ENCODE peak calls at places on chromosome 10, in seven cellular contexts. One of them, this sample, is unnamed.

GRCh38 chr10:1881636-1882035 is 144.3 kb upstream of the ADARB2 start:
- DNase-seq in fibroblast of pulmonary artery: no peak
- DNase-seq in brain microvascular endothelial cell: no peak
- DNase-seq in HFF-Myc: no peak
- DNase-seq in heart left ventricle: no peak
- DNase-seq in IMR-90: no peak
- DNase-seq in A549: no peak
- DNase-seq in this sample: no peak

GRCh38 chr10:24929056-24929544 is 23.3 kb downstream of the PRTFDC1 start:
- DNase-seq in IMR-90: no peak
- DNase-seq in brain microvascular endothelial cell: peak
- DNase-seq in heart left ventricle: no peak
- DNase-seq in HFF-Myc: no peak
- DNase-seq in A549: no peak
- DNase-seq in fibroblast of pulmonary artery: peak
- DNase-seq in this sample: peak

GRCh38 chr10:31526681-31527080 is 207.7 kb downstream of the ZEB1 start:
- DNase-seq in IMR-90: peak
- DNase-seq in heart left ventricle: no peak
- DNase-seq in brain microvascular endothelial cell: peak
- DNase-seq in HFF-Myc: no peak
- DNase-seq in fibroblast of pulmonary artery: peak
- DNase-seq in A549: no peak
- DNase-seq in this sample: no peak

GRCh38 chr10:69807122-69807521 is 5.4 kb downstream of the COL13A1 start:
- DNase-seq in heart left ventricle: no peak
- DNase-seq in brain microvascular endothelial cell: peak
- DNase-seq in HFF-Myc: peak
- DNase-seq in IMR-90: peak
- DNase-seq in A549: peak
- DNase-seq in fibroblast of pulmonary artery: peak
- DNase-seq in this sample: peak

GRCh38 chr10:62814901-62815372 is 1.2 kb downstream of the EGR2 start:
- DNase-seq in brain microvascular endothelial cell: no peak
- DNase-seq in HFF-Myc: no peak
- DNase-seq in IMR-90: no peak
- DNase-seq in fibroblast of pulmonary artery: no peak
- DNase-seq in heart left ventricle: peak
- DNase-seq in A549: no peak
- DNase-seq in this sample: peak

GRCh38 chr10:31521432-31521831 is 202.4 kb downstream of the ZEB1 start:
- DNase-seq in A549: no peak
- DNase-seq in heart left ventricle: no peak
- DNase-seq in HFF-Myc: no peak
- DNase-seq in IMR-90: no peak
- DNase-seq in brain microvascular endothelial cell: no peak
- DNase-seq in fibroblast of pulmonary artery: no peak
- DNase-seq in this sample: no peak

GRCh38 chr10:26627320-26627719 is 70.2 kb upstream of the PDSS1 start:
- DNase-seq in heart left ventricle: no peak
- DNase-seq in A549: peak
- DNase-seq in brain microvascular endothelial cell: no peak
- DNase-seq in IMR-90: no peak
- DNase-seq in fibroblast of pulmonary artery: no peak
- DNase-seq in HFF-Myc: no peak
- DNase-seq in this sample: no peak

GRCh38 chr10:103111918-103112877 is 80.9 kb downstream of the NT5C2 start:
- DNase-seq in fibroblast of pulmonary artery: no peak
- DNase-seq in HFF-Myc: no peak
- DNase-seq in A549: no peak
- DNase-seq in heart left ventricle: no peak
- DNase-seq in IMR-90: no peak
- DNase-seq in brain microvascular endothelial cell: no peak
- DNase-seq in this sample: no peak

GRCh38 chr10:8035641-8036520 is 18.6 kb upstream of the GATA3 start:
- DNase-seq in heart left ventricle: no peak
- DNase-seq in fibroblast of pulmonary artery: no peak
- DNase-seq in IMR-90: no peak
- DNase-seq in brain microvascular endothelial cell: no peak
- DNase-seq in HFF-Myc: no peak
- DNase-seq in A549: no peak
- DNase-seq in this sample: no peak

GRCh38 chr10:71253981-71254818 is 41.8 kb downstream of the UNC5B start:
- DNase-seq in fibroblast of pulmonary artery: no peak
- DNase-seq in heart left ventricle: peak
- DNase-seq in brain microvascular endothelial cell: no peak
- DNase-seq in IMR-90: no peak
- DNase-seq in HFF-Myc: no peak
- DNase-seq in A549: no peak
- DNase-seq in this sample: no peak

GRCh38 chr10:126042354-126042753 is 146.0 kb downstream of the FANK1 start:
- DNase-seq in HFF-Myc: no peak
- DNase-seq in fibroblast of pulmonary artery: no peak
- DNase-seq in A549: no peak
- DNase-seq in heart left ventricle: no peak
- DNase-seq in brain microvascular endothelial cell: no peak
- DNase-seq in IMR-90: no peak
- DNase-seq in this sample: no peak

GRCh38 chr10:119441151-119441821 is 101.2 kb downstream of the RGS10 start:
- DNase-seq in brain microvascular endothelial cell: peak
- DNase-seq in heart left ventricle: peak
- DNase-seq in HFF-Myc: peak
- DNase-seq in fibroblast of pulmonary artery: peak
- DNase-seq in A549: no peak
- DNase-seq in IMR-90: peak
- DNase-seq in this sample: peak

GRCh38 chr10:5071411-5072198 is 22.6 kb upstream of the AKR1C3 start:
- DNase-seq in A549: peak
- DNase-seq in IMR-90: peak
- DNase-seq in HFF-Myc: peak
- DNase-seq in brain microvascular endothelial cell: peak
- DNase-seq in fibroblast of pulmonary artery: peak
- DNase-seq in heart left ventricle: no peak
- DNase-seq in this sample: peak

GRCh38 chr10:31146496-31147219 is 115.0 kb upstream of the ZNF438 start:
- DNase-seq in heart left ventricle: peak
- DNase-seq in HFF-Myc: no peak
- DNase-seq in brain microvascular endothelial cell: peak
- DNase-seq in A549: peak
- DNase-seq in fibroblast of pulmonary artery: peak
- DNase-seq in IMR-90: peak
- DNase-seq in this sample: peak

GRCh38 chr10:50990568-50991495 is 83.5 kb upstream of the PRKG1 start:
- DNase-seq in heart left ventricle: peak
- DNase-seq in HFF-Myc: no peak
- DNase-seq in A549: no peak
- DNase-seq in fibroblast of pulmonary artery: peak
- DNase-seq in brain microvascular endothelial cell: peak
- DNase-seq in IMR-90: peak
- DNase-seq in this sample: peak

GRCh38 chr10:94205370-94205930 is 157.3 kb downstream of the NOC3L start:
- DNase-seq in fibroblast of pulmonary artery: no peak
- DNase-seq in brain microvascular endothelial cell: no peak
- DNase-seq in A549: no peak
- DNase-seq in IMR-90: peak
- DNase-seq in HFF-Myc: no peak
- DNase-seq in heart left ventricle: no peak
- DNase-seq in this sample: peak

GRCh38 chr10:11443468-11444147 is 167.8 kb downstream of the USP6NL start:
- DNase-seq in brain microvascular endothelial cell: no peak
- DNase-seq in A549: no peak
- DNase-seq in HFF-Myc: no peak
- DNase-seq in heart left ventricle: no peak
- DNase-seq in IMR-90: no peak
- DNase-seq in fibroblast of pulmonary artery: no peak
- DNase-seq in this sample: no peak

GRCh38 chr10:123634221-123634620 is 31.9 kb upstream of the GPR26 start:
- DNase-seq in fibroblast of pulmonary artery: no peak
- DNase-seq in brain microvascular endothelial cell: no peak
- DNase-seq in IMR-90: no peak
- DNase-seq in heart left ventricle: no peak
- DNase-seq in HFF-Myc: no peak
- DNase-seq in A549: no peak
- DNase-seq in this sample: no peak

GRCh38 chr10:123635745-123636144 is 30.4 kb upstream of the GPR26 start:
- DNase-seq in IMR-90: no peak
- DNase-seq in heart left ventricle: no peak
- DNase-seq in HFF-Myc: no peak
- DNase-seq in fibroblast of pulmonary artery: no peak
- DNase-seq in A549: no peak
- DNase-seq in brain microvascular endothelial cell: no peak
- DNase-seq in this sample: no peak

GRCh38 chr10:123635131-123635530 is 31.0 kb upstream of the GPR26 start:
- DNase-seq in IMR-90: no peak
- DNase-seq in fibroblast of pulmonary artery: no peak
- DNase-seq in HFF-Myc: no peak
- DNase-seq in brain microvascular endothelial cell: no peak
- DNase-seq in A549: no peak
- DNase-seq in heart left ventricle: no peak
- DNase-seq in this sample: no peak

GRCh38 chr10:123633636-123634035 is 32.5 kb upstream of the GPR26 start:
- DNase-seq in IMR-90: no peak
- DNase-seq in fibroblast of pulmonary artery: no peak
- DNase-seq in HFF-Myc: no peak
- DNase-seq in heart left ventricle: no peak
- DNase-seq in brain microvascular endothelial cell: no peak
- DNase-seq in A549: no peak
- DNase-seq in this sample: no peak

DNA sequence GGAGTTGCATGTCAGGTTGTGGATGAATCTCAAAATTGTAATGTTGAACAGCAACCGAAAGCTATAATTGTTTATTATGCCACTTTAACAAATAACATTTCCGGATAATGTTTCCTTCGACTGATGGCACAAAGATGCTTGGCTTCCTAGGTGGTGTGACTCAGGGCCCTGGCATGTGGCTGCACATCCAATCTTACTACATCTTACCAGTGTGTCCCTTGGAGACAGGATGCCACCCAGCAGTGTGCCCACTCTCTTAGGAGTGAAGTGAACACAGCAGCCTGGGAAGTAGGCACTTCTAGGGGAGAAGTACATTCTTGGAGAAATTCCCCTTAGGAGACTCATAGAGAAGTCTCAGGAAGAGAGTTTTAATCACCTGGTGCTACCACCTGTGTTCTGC is 33.0 kb upstream of the GPR26 start:
- DNase-seq in fibroblast of pulmonary artery: no peak
- DNase-seq in IMR-90: no peak
- DNase-seq in heart left ventricle: no peak
- DNase-seq in HFF-Myc: no peak
- DNase-seq in A549: no peak
- DNase-seq in brain microvascular endothelial cell: no peak
- DNase-seq in this sample: no peak
- TF ChIP-seq CTCF in fibroblast of pulmonary artery: no peak
- TF ChIP-seq CTCF in IMR-90: no peak
- TF ChIP-seq CTCF in heart left ventricle: no peak
- TF ChIP-seq CTCF in HFF-Myc: no peak
- TF ChIP-seq CTCF in A549: no peak
- TF ChIP-seq CTCF in brain microvascular endothelial cell: no peak
- TF ChIP-seq CTCF in this sample: no peak

DNA sequence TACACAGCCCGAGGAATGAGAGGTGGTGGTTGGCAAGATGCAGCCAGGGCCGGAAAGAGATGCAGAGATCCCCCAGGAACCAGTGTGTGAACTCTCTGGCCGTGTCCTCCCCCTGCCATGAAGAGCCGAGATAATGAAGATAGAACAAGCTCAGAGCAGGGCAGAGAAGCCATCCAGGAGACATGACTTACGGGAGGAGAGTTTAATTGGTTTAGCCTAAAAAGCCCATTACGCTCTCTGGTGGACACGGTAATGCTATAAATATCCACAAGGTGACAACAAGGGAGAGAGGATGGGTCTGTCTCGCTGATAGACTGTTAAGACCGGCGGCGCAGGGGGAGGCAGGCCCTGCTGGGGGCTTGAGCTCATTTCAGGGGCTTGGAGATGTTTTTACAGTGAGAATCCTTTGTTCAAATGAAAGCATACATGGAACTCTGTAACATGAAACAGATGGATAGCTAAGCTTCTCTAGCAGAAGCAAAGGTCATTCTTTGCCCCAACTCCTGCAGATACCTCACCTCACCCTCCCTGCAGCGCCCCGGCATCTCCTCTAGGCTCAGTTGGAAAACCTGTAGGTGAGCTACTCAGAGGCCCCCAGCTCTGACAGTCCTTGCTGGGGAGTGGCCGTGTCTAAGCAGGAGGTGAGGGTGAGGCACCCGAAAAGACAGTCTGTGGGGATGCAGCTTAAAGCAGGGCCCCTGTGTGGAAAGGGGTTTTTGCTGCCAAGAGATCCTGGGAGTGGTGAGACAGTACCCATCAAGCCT is 40.8 kb upstream of the LOXL4 start:
- DNase-seq in A549: no peak
- DNase-seq in IMR-90: no peak
- DNase-seq in heart left ventricle: no peak
- DNase-seq in fibroblast of pulmonary artery: no peak
- DNase-seq in brain microvascular endothelial cell: no peak
- DNase-seq in HFF-Myc: no peak
- DNase-seq in this sample: no peak
- H3K4me3 ChIP-seq in A549: no peak
- H3K4me3 ChIP-seq in IMR-90: no peak
- H3K4me3 ChIP-seq in heart left ventricle: no peak
- H3K4me3 ChIP-seq in fibroblast of pulmonary artery: peak
- H3K4me3 ChIP-seq in brain microvascular endothelial cell: peak
- H3K4me3 ChIP-seq in HFF-Myc: no peak
- H3K4me3 ChIP-seq in this sample: peak

GRCh38 chr10:75111367-75111905 is at the start of gene SAMD8:
- DNase-seq in A549: peak
- DNase-seq in heart left ventricle: peak
- DNase-seq in fibroblast of pulmonary artery: peak
- DNase-seq in HFF-Myc: peak
- DNase-seq in IMR-90: peak
- DNase-seq in brain microvascular endothelial cell: peak
- DNase-seq in this sample: peak
- TF ChIP-seq CTCF in A549: no peak
- TF ChIP-seq CTCF in heart left ventricle: peak
- TF ChIP-seq CTCF in fibroblast of pulmonary artery: no peak
- TF ChIP-seq CTCF in HFF-Myc: no peak
- TF ChIP-seq CTCF in IMR-90: no peak
- TF ChIP-seq CTCF in brain microvascular endothelial cell: peak
- TF ChIP-seq CTCF in this sample: peak

DNA sequence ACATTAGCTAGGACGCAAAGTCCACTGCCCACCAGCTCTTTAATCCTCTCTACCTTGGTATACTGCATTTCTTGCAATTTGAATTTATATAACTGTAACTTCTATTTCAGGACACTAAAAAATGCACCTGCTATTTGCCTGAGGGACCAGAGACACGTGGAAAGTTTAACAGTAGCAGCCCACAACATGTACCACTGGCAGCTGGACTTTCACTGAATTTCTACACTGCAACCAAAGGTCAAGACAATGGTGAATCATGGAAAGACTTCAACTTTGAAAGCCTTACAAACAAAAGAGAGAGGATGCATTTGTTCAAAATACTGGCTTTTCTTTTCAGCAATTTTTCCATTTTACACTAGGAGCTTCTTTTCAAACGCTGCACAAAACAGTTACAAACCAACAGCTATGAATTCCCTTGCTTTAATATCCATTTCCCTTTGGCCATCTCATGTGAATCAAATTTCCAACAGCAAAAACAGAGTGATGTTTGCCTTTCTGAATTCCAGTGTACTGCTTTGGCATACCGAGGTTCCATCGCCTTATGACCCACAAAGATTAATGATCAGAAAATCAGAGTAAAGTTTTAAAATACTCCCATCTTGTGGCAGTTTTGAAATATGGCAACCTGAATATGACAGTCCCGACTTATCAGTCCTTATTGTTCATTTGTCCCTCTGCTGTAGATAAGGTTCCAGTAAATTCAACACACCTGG is 29.9 kb upstream of the HNRNPH3 start:
- DNase-seq in brain microvascular endothelial cell: peak
- DNase-seq in fibroblast of pulmonary artery: peak
- DNase-seq in IMR-90: peak
- DNase-seq in HFF-Myc: peak
- DNase-seq in A549: peak
- DNase-seq in heart left ventricle: no peak
- DNase-seq in this sample: peak
- H3K4me3 ChIP-seq in brain microvascular endothelial cell: no peak
- H3K4me3 ChIP-seq in fibroblast of pulmonary artery: no peak
- H3K4me3 ChIP-seq in IMR-90: no peak
- H3K4me3 ChIP-seq in HFF-Myc: no peak
- H3K4me3 ChIP-seq in A549: no peak
- H3K4me3 ChIP-seq in heart left ventricle: no peak
- H3K4me3 ChIP-seq in this sample: no peak

This sample was measured in fibroblast of villous mesenchyme.